ENCODE peak calls at places on chromosomes 13 and 19, in five cellular contexts. V is neuronal stem cell, S is IMR-90, Z is mesendoderm, E is mesenchymal stem cell. J is an unnamed sample. For H3K79me1, the result is how much of the 10 kb centered on the place peaks cover.

GRCh38 chr19:11203194-11204075 is 6.1 kb upstream of the KANK2 start:
- DNase-seq in V (peak), S (peak), Z (peak), E (peak), J (peak)

GRCh38 chr13:48411281-48412099 is 1.4 kb downstream of the LPAR6 start:
- DNase-seq in V (no peak), S (peak), Z (peak), E (peak), J (no peak)

GRCh38 chr13:36685912-36686311 is 12.1 kb downstream of the SERTM1 start:
- DNase-seq in V (no peak), S (peak), Z (no peak), E (no peak), J (no peak)

GRCh38 chr19:40607311-40607871 is 6.2 kb downstream of the LTBP4 start:
- DNase-seq in V (no peak), S (no peak), Z (no peak), E (no peak), J (peak)

GRCh38 chr19:6088677-6089063 is 21.6 kb downstream of the RFX2 start:
- DNase-seq in V (no peak), S (peak), Z (no peak), E (peak), J (no peak)

GRCh38 chr13:107743983-107744382 is 471.4 kb downstream of the LIG4 start:
- DNase-seq in V (no peak), S (peak), Z (peak), E (peak), J (no peak)

GRCh38 chr13:111903143-111903542 is 163.8 kb upstream of the SOX1 start:
- DNase-seq in V (no peak), S (no peak), Z (peak), E (peak), J (peak)

GRCh38 chr13:104301216-104301975 is 1235.2 kb upstream of the SLC10A2 start:
- DNase-seq in V (no peak), S (peak), Z (no peak), E (peak), J (no peak)

GRCh38 chr13:27663947-27664346 is 42.3 kb downstream of the POLR1D start:
- DNase-seq in V (no peak), S (no peak), Z (peak), E (no peak), J (peak)

GRCh38 chr19:48630289-48631036 is 6.7 kb downstream of the DBP start:
- DNase-seq in V (no peak), S (no peak), Z (peak), E (peak), J (peak)

GRCh38 chr13:41614671-41615519 is 157.5 kb downstream of the RGCC start:
- DNase-seq in V (no peak), S (peak), Z (peak), E (peak), J (no peak)

GRCh38 chr13:76330216-76330615 is 556.0 kb downstream of the KCTD12 start:
- DNase-seq in V (no peak), S (no peak), Z (no peak), E (no peak), J (no peak)

GRCh38 chr13:80497007-80497406 is 156.1 kb upstream of the SPRY2 start:
- DNase-seq in V (no peak), S (no peak), Z (no peak), E (no peak), J (no peak)

DNA sequence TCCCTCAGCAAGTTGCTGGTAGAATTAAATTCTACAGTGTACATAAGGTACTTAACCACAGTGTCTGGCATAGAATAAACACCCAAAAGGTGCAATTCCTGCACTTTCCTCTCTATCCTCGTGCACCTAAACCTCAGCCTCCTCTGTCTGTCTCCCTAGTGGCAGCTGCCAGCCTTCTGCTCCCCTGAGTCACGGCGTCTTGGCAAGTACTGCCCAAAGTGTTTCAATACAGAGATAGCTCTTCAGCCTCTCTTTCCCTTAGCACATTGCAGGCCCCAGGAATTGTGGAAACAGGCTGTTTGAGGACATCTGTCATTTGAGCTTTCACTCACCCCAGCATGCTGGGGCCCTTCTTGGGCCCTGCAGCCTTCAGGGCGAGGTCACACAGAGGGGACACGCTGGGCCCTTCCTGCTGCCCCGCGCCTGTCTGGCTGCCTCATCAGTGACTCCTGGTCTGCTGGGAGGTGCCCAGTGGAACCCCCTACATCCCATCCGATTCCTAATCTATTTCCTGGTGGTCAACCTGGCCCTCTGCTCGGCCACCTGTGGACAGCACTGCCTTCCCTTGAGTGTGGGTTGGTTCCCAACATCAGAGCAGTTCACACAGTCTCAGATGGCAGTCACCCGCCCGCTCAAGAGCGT is 19.3 kb downstream of the COL4A2 start:
- DNase-seq in V (no peak), S (no peak), Z (no peak), E (no peak), J (no peak)
- H3K27ac ChIP-seq in V (no peak), S (peak), Z (no peak), E (peak), J (peak)

GRCh38 chr19:38682872-38683392 is 35.5 kb downstream of the ACTN4 start:
- DNase-seq in V (no peak), S (no peak), Z (no peak), E (peak), J (no peak)
- H3K79me1 ChIP-seq in V (under half), S (under half), Z (under half), E (under half), J (under half)

GRCh38 chr13:114097893-114098688 is 34.3 kb downstream of the RASA3 start:
- DNase-seq in V (no peak), S (no peak), Z (no peak), E (no peak), J (no peak)
- H2AK5ac ChIP-seq in V (peak), S (peak), Z (no peak), E (peak), J (no peak)

GRCh38 chr13:24220086-24220703 is 59.7 kb downstream of the SPATA13 start:
- DNase-seq in V (peak), S (peak), Z (peak), E (peak), J (peak)
- H3K27ac ChIP-seq in V (no peak), S (no peak), Z (no peak), E (no peak), J (no peak)

GRCh38 chr13:30869491-30869890 is 36.6 kb upstream of the MEDAG start:
- DNase-seq in V (no peak), S (peak), Z (no peak), E (no peak), J (no peak)

GRCh38 chr13:30868806-30869470 is 37.1 kb upstream of the MEDAG start:
- DNase-seq in V (no peak), S (peak), Z (peak), E (peak), J (no peak)

GRCh38 chr13:30871713-30872029 is 34.4 kb upstream of the MEDAG start:
- DNase-seq in V (no peak), S (no peak), Z (no peak), E (no peak), J (no peak)

GRCh38 chr13:30870916-30871712 is 35.0 kb upstream of the MEDAG start:
- DNase-seq in V (no peak), S (no peak), Z (no peak), E (no peak), J (peak)

DNA sequence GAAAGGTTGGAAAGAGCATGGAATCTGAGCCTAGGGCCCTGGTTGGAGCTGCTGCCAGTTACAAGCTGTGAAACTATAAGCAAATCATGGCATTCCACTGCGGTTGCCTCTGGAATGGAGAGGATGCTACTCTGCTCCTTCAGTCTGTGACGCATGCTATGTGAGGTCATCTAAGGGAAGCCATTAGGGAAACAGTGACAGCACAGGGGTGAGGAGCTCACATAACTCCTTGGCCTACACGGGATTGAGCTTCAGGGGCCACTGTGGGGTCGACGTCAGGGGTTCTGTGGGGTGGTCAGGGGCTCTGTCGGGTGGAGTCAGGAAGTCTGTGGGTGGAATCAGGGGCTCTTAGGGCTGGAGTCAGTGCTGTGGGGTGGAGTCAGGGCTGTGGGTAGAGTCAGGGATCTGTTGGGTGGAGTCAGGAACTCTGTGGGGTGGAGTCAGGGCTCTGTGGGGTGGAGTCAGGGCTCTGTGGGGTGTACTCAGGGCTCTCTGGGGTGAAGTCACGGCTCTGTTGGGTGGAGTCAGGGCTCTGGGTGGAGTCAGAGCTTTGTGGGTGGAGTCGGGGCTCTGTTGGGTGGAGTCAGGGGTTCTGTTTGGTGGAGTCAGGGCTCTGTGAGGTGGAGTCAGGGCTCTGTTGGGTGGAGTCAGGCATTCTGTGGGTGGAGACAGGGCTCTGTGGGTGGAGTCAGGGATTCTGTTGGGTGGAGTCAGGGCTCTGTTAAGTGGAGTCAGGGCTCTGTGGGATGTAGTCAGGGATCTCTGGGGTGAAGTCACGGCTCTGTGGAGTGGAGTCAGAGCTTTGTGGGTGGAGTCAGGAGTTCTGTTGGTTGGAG is 35.8 kb upstream of the MEDAG start:
- DNase-seq in V (peak), S (peak), Z (peak), E (peak), J (peak)
- H3K79me1 ChIP-seq in V (under half), S (under half), Z (under half), E (under half), J (under half)